ENCODE peak calls at places on chromosome 5, in four cellular contexts. A, T, J and M are unnamed samples.

GRCh38 chr5:176412517-176413254 is 3.7 kb downstream of the CLTB start:
- DNase-seq in A (no peak), T (no peak), J (no peak), M (no peak)

GRCh38 chr5:174520420-174521396 is 203.7 kb upstream of the MSX2 start:
- DNase-seq in A (no peak), T (peak; percentile 34), J (no peak), M (no peak)

GRCh38 chr5:169350759-169351240 is 49.9 kb upstream of the SLIT3 start:
- DNase-seq in A (no peak), T (no peak), J (peak; percentile 89), M (no peak)

GRCh38 chr5:132103969-132104391 is 30.4 kb downstream of the CSF2 start:
- DNase-seq in A (no peak), T (no peak), J (no peak), M (no peak)

GRCh38 chr5:126138475-126139005 is 284.7 kb upstream of the GRAMD2B start:
- DNase-seq in A (no peak), T (no peak), J (peak; percentile 19), M (no peak)

GRCh38 chr5:159951387-159951786 is 35.1 kb downstream of the ADRA1B start:
- DNase-seq in A (no peak), T (no peak), J (peak; percentile 38), M (no peak)

GRCh38 chr5:119439140-119439625 is 13.1 kb upstream of the HSD17B4 start:
- DNase-seq in A (no peak), T (no peak), J (no peak), M (no peak)

GRCh38 chr5:176364765-176365662 is at the start of gene ARL10:
- DNase-seq in A (peak; percentile 40), T (peak; percentile 53), J (no peak), M (peak; percentile 44)

GRCh38 chr5:60586307-60586901 is 113.6 kb downstream of the DEPDC1B start:
- DNase-seq in A (no peak), T (no peak), J (peak; percentile 9), M (no peak)

GRCh38 chr5:33582417-33582816 is 141.7 kb downstream of the TARS1 start:
- DNase-seq in A (no peak), T (no peak), J (no peak), M (no peak)

GRCh38 chr5:115671939-115672338 is 46.1 kb upstream of the TMED7 start:
- DNase-seq in A (no peak), T (no peak), J (peak; percentile 45), M (no peak)

GRCh38 chr5:176780951-176781350 is 29.4 kb upstream of the UNC5A start:
- DNase-seq in A (no peak), T (no peak), J (no peak), M (no peak)

GRCh38 chr5:130616161-130616560 is 548.9 kb downstream of the HINT1 start:
- DNase-seq in A (no peak), T (no peak), J (no peak), M (no peak)

GRCh38 chr5:116296335-116297072 is 211.7 kb downstream of the COMMD10 start:
- DNase-seq in A (no peak), T (no peak), J (no peak), M (no peak)

GRCh38 chr5:167934561-167934971 is 356.9 kb upstream of the WWC1 start:
- DNase-seq in A (no peak), T (peak; percentile 9), J (no peak), M (no peak)

GRCh38 chr5:98099448-98100105 is 673.9 kb upstream of the RGMB start:
- DNase-seq in A (no peak), T (no peak), J (no peak), M (no peak)

GRCh38 chr5:31113101-31113500 is 80.4 kb upstream of the CDH6 start:
- DNase-seq in A (no peak), T (no peak), J (peak; percentile 69), M (no peak)

GRCh38 chr5:6543346-6543730 is 89.5 kb downstream of the NSUN2 start:
- DNase-seq in A (no peak), T (no peak), J (no peak), M (no peak)

GRCh38 chr5:143506881-143507552 is 103.5 kb upstream of the NR3C1 start:
- DNase-seq in A (no peak), T (no peak), J (peak; percentile 76), M (no peak)

GRCh38 chr5:149240354-149240998 is 31.2 kb upstream of the AFAP1L1 start:
- DNase-seq in A (no peak), T (no peak), J (no peak), M (peak; percentile 51)

GRCh38 chr5:96582343-96582742 is 79.8 kb upstream of the CAST start:
- DNase-seq in A (no peak), T (no peak), J (no peak), M (no peak)

GRCh38 chr5:146130440-146131045 is 25.2 kb upstream of the PLAC8L1 start:
- DNase-seq in A (no peak), T (no peak), J (no peak), M (no peak)

GRCh38 chr5:10735569-10736255 is 25.3 kb downstream of the DAP start:
- DNase-seq in A (no peak), T (no peak), J (no peak), M (no peak)

GRCh38 chr5:33734541-33734940 is 157.2 kb downstream of the ADAMTS12 start:
- DNase-seq in A (peak; percentile 24), T (no peak), J (peak; percentile 53), M (no peak)

GRCh38 chr5:133075572-133076536 is 24.0 kb downstream of the HSPA4 start:
- DNase-seq in A (no peak), T (no peak), J (no peak), M (no peak)

GRCh38 chr5:125017796-125018195 is 271.4 kb upstream of the ZNF608 start:
- DNase-seq in A (no peak), T (no peak), J (no peak), M (no peak)

GRCh38 chr5:125012727-125013451 is 266.4 kb upstream of the ZNF608 start:
- DNase-seq in A (no peak), T (no peak), J (no peak), M (no peak)

GRCh38 chr5:125011419-125011818 is 265.0 kb upstream of the ZNF608 start:
- DNase-seq in A (no peak), T (no peak), J (no peak), M (no peak)

GRCh38 chr5:125011014-125011413 is 264.6 kb upstream of the ZNF608 start:
- DNase-seq in A (no peak), T (no peak), J (no peak), M (no peak)

GRCh38 chr5:125011982-125012381 is 265.5 kb upstream of the ZNF608 start:
- DNase-seq in A (no peak), T (no peak), J (no peak), M (no peak)
- H3K27ac ChIP-seq in A (no peak overlapping the region), T (no peak overlapping the region), J (no peak overlapping the region), M (no peak overlapping the region)

DNA sequence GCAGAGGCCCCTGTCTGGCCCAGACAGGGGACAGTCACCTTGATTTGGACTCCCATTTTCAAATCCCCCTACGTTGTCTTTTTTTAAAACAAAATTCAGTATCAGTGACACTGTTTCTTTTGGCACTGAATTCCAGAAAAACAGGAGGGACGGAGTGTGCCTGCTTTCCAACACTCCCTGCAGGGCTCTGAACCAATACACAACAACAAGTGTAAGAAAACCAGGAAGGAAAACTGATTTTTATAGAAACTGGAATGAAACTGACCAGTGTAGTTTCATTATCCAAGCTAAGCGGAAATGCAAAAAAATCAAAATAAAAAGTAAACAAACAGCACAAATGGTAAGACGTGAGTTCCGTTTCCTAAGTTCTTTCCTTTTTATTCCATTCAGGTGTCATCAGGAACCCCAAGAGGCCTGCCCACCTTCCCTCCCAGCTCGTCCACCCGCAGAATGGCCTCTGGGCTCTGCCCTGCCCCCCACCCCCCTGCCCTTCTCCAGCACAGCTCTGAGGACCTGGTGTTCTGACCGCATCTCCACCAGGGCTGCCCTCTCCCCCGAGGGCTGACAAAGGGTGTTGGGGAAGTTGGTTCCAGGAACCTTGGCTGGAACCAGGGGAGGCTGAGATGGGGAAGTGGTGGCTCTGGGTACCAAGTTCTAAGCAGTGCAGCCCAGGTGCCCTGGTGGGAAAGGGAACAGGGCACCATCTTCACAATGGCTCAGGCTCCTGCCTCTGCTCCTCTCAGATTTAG is 73.6 kb downstream of the PSD2 start:
- DNase-seq in A (no peak), T (no peak), J (no peak), M (no peak)
- H3K27ac ChIP-seq in A (no peak overlapping the region), T (peak overlapping the region; percentile 66), J (no peak overlapping the region), M (no peak overlapping the region)

GRCh38 chr5:38556115-38556598 is 289 bp downstream of the LIFR start:
- DNase-seq in A (no peak), T (no peak), J (peak; percentile 7), M (no peak)
- H3K27ac ChIP-seq in A (peak overlapping the region; percentile 100), T (peak overlapping the region; percentile 69), J (peak overlapping the region; percentile 27), M (no peak overlapping the region)

DNA sequence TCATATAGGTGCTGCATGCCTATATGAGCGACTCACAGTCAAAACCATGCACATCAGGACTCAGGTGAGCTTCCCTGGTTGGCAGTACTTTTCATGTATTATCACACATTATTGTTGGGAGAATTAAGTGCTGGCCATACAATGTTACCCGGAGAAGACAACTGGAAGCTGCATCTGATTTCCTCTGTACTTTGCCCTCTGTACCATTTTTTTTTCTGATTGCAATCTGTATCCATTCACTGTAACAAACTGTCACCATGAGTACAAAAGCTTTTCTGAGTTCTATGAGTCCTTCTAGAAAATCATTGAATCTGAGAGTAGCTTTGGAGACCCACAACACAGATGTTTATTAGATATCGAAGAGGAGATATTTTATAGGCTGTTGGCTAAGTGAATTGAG is 651.0 kb downstream of the NR2F1-AS1 start:
- DNase-seq in A (no peak), T (no peak), J (no peak), M (no peak)
- H3K27ac ChIP-seq in A (no peak overlapping the region), T (no peak overlapping the region), J (no peak overlapping the region), M (no peak overlapping the region)

GRCh38 chr5:102758576-102758975 is 3.5 kb downstream of the PAM start:
- DNase-seq in A (no peak), T (no peak), J (peak; percentile 25), M (no peak)
- H3K27ac ChIP-seq in A (no peak overlapping the region), T (no peak overlapping the region), J (no peak overlapping the region), M (no peak overlapping the region)

GRCh38 chr5:1557114-1557873 is 33.5 kb upstream of the LPCAT1 start:
- DNase-seq in A (peak; percentile 4), T (no peak), J (no peak), M (no peak)
- H3K27ac ChIP-seq in A (no peak overlapping the region), T (no peak overlapping the region), J (no peak overlapping the region), M (no peak overlapping the region)

DNA sequence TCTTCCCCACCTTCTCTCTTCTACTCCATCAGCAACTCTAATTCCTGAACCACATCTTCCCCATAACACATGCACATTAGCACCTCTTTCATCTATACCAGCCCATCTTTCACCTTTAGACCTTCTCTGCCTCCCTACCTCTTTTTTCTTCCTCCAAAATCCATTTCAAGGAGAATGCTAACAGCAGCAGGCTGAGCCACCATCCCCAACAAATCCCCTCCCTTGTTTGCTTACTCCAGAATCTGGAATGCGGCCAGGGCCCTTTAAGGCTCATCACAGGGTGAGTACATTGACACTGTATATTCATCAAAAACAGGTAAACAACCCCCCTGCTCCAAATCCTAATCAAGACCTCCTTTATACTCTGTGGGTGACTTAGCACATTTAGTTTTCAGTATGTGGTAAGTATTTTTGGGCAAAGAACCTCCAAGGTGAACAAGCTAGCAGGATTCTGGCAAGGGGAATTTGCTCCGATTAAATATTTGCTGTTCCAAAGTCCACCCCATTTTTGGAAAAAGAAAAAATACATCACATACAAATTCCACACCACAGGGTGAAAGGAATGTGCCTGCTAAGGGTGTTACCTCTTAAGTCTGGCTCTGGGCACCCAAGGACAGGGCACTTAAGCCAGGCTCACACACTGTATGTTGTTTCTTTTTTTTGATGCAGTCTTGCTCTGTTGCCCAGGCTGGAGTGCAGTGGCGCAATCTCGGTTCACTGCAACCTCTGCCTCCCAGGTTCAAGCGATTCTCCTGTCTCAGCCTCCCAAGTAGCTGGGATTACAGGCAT is 71.4 kb downstream of the SERINC5 start:
- DNase-seq in A (no peak), T (no peak), J (no peak), M (no peak)
- H3K27ac ChIP-seq in A (no peak overlapping the region), T (peak overlapping the region; percentile 67), J (no peak overlapping the region), M (no peak overlapping the region)

GRCh38 chr5:78983601-78984000 is 1.5 kb downstream of the ARSB start:
- DNase-seq in A (no peak), T (no peak), J (no peak), M (no peak)
- H3K27ac ChIP-seq in A (peak overlapping the region; percentile 100), T (peak overlapping the region; percentile 93), J (peak overlapping the region; percentile 67), M (no peak overlapping the region)